ENCODE peak calls at places on chromosomes 7 and 10, in eight cellular contexts. X is astrocyte, L is amygdala, I is heart left ventricle, F is astrocyte of the cerebellum, V is kidney tubule cell, B is adipocyte, E is DMS153. M is an unnamed sample.

GRCh38 chr7:151745090-151745638 is 131.8 kb downstream of the PRKAG2 start:
- DNase-seq in F (peak; percentile 29), I (peak; percentile 53), X (peak; percentile 89), E (peak; percentile 18), V (peak; percentile 98), B (peak; percentile 48), L (no peak), M (no peak)

GRCh38 chr10:119198438-119198837 is 8.9 kb upstream of the GRK5 start:
- DNase-seq in L (no peak), X (no peak), I (no peak), B (no peak), F (no peak), V (no peak), E (no peak), M (no peak)

GRCh38 chr10:17425584-17426262 is 28.7 kb downstream of the ST8SIA6 start:
- DNase-seq in V (no peak), I (no peak), X (no peak), B (no peak), L (no peak), E (no peak), F (no peak), M (no peak)

GRCh38 chr7:102111758-102112119 is 174.9 kb upstream of the SH2B2 start:
- DNase-seq in I (no peak), V (no peak), X (no peak), F (no peak), E (no peak), L (no peak), B (no peak), M (no peak)

GRCh38 chr7:47496666-47497065 is 85.2 kb downstream of the TNS3 start:
- DNase-seq in B (no peak), I (no peak), E (no peak), F (no peak), X (no peak), L (no peak), V (no peak), M (no peak)

GRCh38 chr10:49831352-49832040 is 69.4 kb upstream of the OGDHL start:
- DNase-seq in F (peak; percentile 71), L (no peak), B (peak; percentile 12), E (no peak), I (no peak), X (peak; percentile 70), V (peak; percentile 89), M (no peak)

GRCh38 chr7:113142385-113143119 is 24.2 kb upstream of the SMIM30 start:
- DNase-seq in E (no peak), F (no peak), V (no peak), X (no peak), L (no peak), I (no peak), B (no peak), M (no peak)

GRCh38 chr10:78319371-78319770 is 285.7 kb downstream of the RPS24 start:
- DNase-seq in E (no peak), X (no peak), L (no peak), F (no peak), B (no peak), I (no peak), V (no peak), M (no peak)

GRCh38 chr7:351681-352480 is 61.9 kb downstream of the FOXL3 start:
- DNase-seq in I (no peak), L (no peak), F (no peak), B (no peak), V (no peak), X (no peak), E (no peak), M (no peak)

GRCh38 chr10:132710036-132710686 is 75.8 kb downstream of the NKX6-2 start:
- DNase-seq in X (no peak), B (no peak), I (no peak), E (no peak), L (no peak), F (no peak), V (no peak), M (no peak)

GRCh38 chr10:6498771-6499170 is 81.3 kb downstream of the PRKCQ start:
- DNase-seq in F (no peak), L (no peak), I (no peak), E (no peak), X (no peak), B (no peak), V (peak; percentile 72), M (no peak)

GRCh38 chr10:123129553-123130271 is 6.1 kb upstream of the HMX3 start:
- DNase-seq in B (no peak), F (no peak), L (no peak), V (peak; percentile 44), E (no peak), I (no peak), X (no peak), M (no peak)

GRCh38 chr7:5296627-5297226 is 14.0 kb downstream of the SLC29A4 start:
- DNase-seq in I (no peak), F (no peak), L (no peak), V (no peak), B (no peak), E (no peak), X (no peak), M (no peak)

GRCh38 chr10:96826438-96826837 is 5.7 kb upstream of the LCOR start:
- DNase-seq in E (no peak), V (no peak), X (no peak), L (no peak), B (no peak), I (no peak), F (no peak), M (no peak)

GRCh38 chr7:90955641-90956207 is 308.5 kb upstream of the FZD1 start:
- DNase-seq in F (no peak), I (no peak), V (no peak), L (no peak), B (no peak), E (peak; percentile 93), X (no peak), M (peak; percentile 98)

GRCh38 chr7:16431646-16432424 is 10.5 kb upstream of the CRPPA start:
- DNase-seq in B (no peak), V (peak; percentile 53), X (no peak), I (no peak), E (peak; percentile 49), L (no peak), F (no peak), M (peak; percentile 41)

GRCh38 chr10:530717-531116 is 158.8 kb downstream of the DIP2C start:
- DNase-seq in X (no peak), V (no peak), E (no peak), L (no peak), B (no peak), F (no peak), I (no peak), M (no peak)

GRCh38 chr7:29208410-29209250 is 14.1 kb downstream of the CHN2 start:
- DNase-seq in I (no peak), V (no peak), X (no peak), L (no peak), B (no peak), F (no peak), E (no peak), M (no peak)

GRCh38 chr7:112052993-112053392 is 153.2 kb downstream of the DOCK4 start:
- DNase-seq in L (no peak), I (no peak), B (no peak), F (no peak), X (no peak), E (no peak), V (no peak), M (no peak)